ENCODE peak calls at places on chromosomes 7 and 10, in seven cellular contexts. W is GM20000, R is germinal center, A is adipocyte, M is AG08396, E is astrocyte of the cerebellum, F is DMS153. Q is an unnamed sample.

GRCh38 chr10:32321016-32321631 is 25.8 kb downstream of the EPC1 start:
- DNase-seq in M (no peak), F (no peak), R (no peak), A (no peak), W (no peak), E (no peak), Q (no peak)

GRCh38 chr7:125061776-125062397 is 132.3 kb upstream of the POT1 start:
- DNase-seq in R (no peak), W (peak), A (peak), M (no peak), F (no peak), E (peak), Q (peak)

GRCh38 chr7:138670594-138670993 is 30.6 kb downstream of the SVOPL start:
- DNase-seq in W (no peak), R (no peak), M (no peak), A (no peak), F (no peak), E (no peak), Q (no peak)

GRCh38 chr7:104550362-104550761 is 222.0 kb downstream of the LHFPL3 start:
- DNase-seq in R (no peak), M (no peak), E (no peak), F (no peak), A (no peak), W (no peak), Q (no peak)

GRCh38 chr7:141402277-141402996 is 148.8 kb upstream of the AGK start:
- DNase-seq in R (no peak), M (no peak), F (no peak), W (no peak), A (no peak), E (no peak), Q (no peak)

GRCh38 chr7:38187794-38188472 is 9.9 kb downstream of the STARD3NL start:
- DNase-seq in E (no peak), A (no peak), F (no peak), M (no peak), W (peak), R (no peak), Q (no peak)

GRCh38 chr10:72337039-72337629 is 17.6 kb downstream of the DNAJB12 start:
- DNase-seq in F (peak), A (peak), E (no peak), R (peak), M (peak), W (no peak), Q (peak)

GRCh38 chr10:80453715-80454525 is at the start of gene TSPAN14:
- DNase-seq in R (peak), M (peak), A (peak), W (peak), F (peak), E (no peak), Q (peak)

GRCh38 chr7:150442811-150443210 is 7.6 kb upstream of the GIMAP8 start:
- DNase-seq in F (no peak), A (no peak), W (no peak), E (no peak), R (no peak), M (no peak), Q (no peak)

GRCh38 chr7:17638727-17639126 is 301.6 kb downstream of the SNX13 start:
- DNase-seq in M (no peak), E (no peak), W (no peak), F (no peak), R (no peak), A (no peak), Q (no peak)

GRCh38 chr10:90947025-90947960 is 26.4 kb upstream of the ANKRD1 start:
- DNase-seq in M (no peak), F (no peak), W (peak), A (peak), R (no peak), E (peak), Q (no peak)

GRCh38 chr7:135734343-135734689 is 6.3 kb upstream of the SLC13A4 start:
- DNase-seq in F (no peak), M (no peak), A (no peak), W (no peak), R (no peak), E (no peak), Q (no peak)

GRCh38 chr10:21696302-21696701 is 162.3 kb downstream of the MLLT10 start:
- DNase-seq in M (no peak), F (no peak), W (no peak), A (no peak), E (no peak), R (no peak), Q (no peak)

GRCh38 chr7:91128574-91129348 is 135.5 kb upstream of the FZD1 start:
- DNase-seq in E (no peak), M (peak), W (no peak), A (peak), R (no peak), F (no peak), Q (no peak)

GRCh38 chr7:92645531-92646061 is 55.4 kb upstream of the FAM133B start:
- DNase-seq in R (no peak), E (no peak), W (no peak), M (no peak), F (no peak), A (no peak), Q (no peak)

Q was measured in H54.